ENCODE peak calls at places on chromosomes 6 and 20, in ten cellular contexts. One of them, this sample, is unnamed.

GRCh38 chr20:23047001-23047737 is 2.3 kb downstream of the THBD start:
- DNase-seq in nephron progenitor cell: no peak
- DNase-seq in HS-27A: no peak
- DNase-seq in heart left ventricle: no peak
- DNase-seq in fibroblast of gingiva: no peak
- DNase-seq in activated T-helper 1 cell treated with Interleukin-2 at 50 U/mL for 16 hours: no peak
- DNase-seq in adrenal gland: no peak
- DNase-seq in ACHN: no peak
- DNase-seq in activated CD4-positive, alpha-beta T cell treated with anti-CD3 and anti-CD28 coated beads, Interleukin-2, amount 50 U/mL, for 24 hours: no peak
- DNase-seq in retina: no peak
- DNase-seq in this sample: no peak

GRCh38 chr6:46352541-46353267 is 138.5 kb downstream of the RCAN2 start:
- DNase-seq in nephron progenitor cell: no peak
- DNase-seq in HS-27A: no peak
- DNase-seq in heart left ventricle: peak; percentile 33
- DNase-seq in fibroblast of gingiva: no peak
- DNase-seq in activated T-helper 1 cell treated with Interleukin-2 at 50 U/mL for 16 hours: no peak
- DNase-seq in adrenal gland: no peak
- DNase-seq in ACHN: no peak
- DNase-seq in activated CD4-positive, alpha-beta T cell treated with anti-CD3 and anti-CD28 coated beads, Interleukin-2, amount 50 U/mL, for 24 hours: no peak
- DNase-seq in retina: no peak
- DNase-seq in this sample: no peak

GRCh38 chr20:34222208-34222607 is 19.0 kb upstream of the ASIP start:
- DNase-seq in nephron progenitor cell: no peak
- DNase-seq in HS-27A: peak; percentile 33
- DNase-seq in heart left ventricle: no peak
- DNase-seq in fibroblast of gingiva: peak; percentile 94
- DNase-seq in activated T-helper 1 cell treated with Interleukin-2 at 50 U/mL for 16 hours: no peak
- DNase-seq in adrenal gland: no peak
- DNase-seq in ACHN: no peak
- DNase-seq in activated CD4-positive, alpha-beta T cell treated with anti-CD3 and anti-CD28 coated beads, Interleukin-2, amount 50 U/mL, for 24 hours: no peak
- DNase-seq in retina: no peak
- DNase-seq in this sample: no peak

GRCh38 chr6:109662192-109662591 is 28.8 kb downstream of the AK9 start:
- DNase-seq in nephron progenitor cell: no peak
- DNase-seq in HS-27A: no peak
- DNase-seq in heart left ventricle: no peak
- DNase-seq in fibroblast of gingiva: no peak
- DNase-seq in activated T-helper 1 cell treated with Interleukin-2 at 50 U/mL for 16 hours: no peak
- DNase-seq in adrenal gland: no peak
- DNase-seq in ACHN: no peak
- DNase-seq in activated CD4-positive, alpha-beta T cell treated with anti-CD3 and anti-CD28 coated beads, Interleukin-2, amount 50 U/mL, for 24 hours: no peak
- DNase-seq in retina: no peak
- DNase-seq in this sample: no peak

GRCh38 chr6:13794184-13794583 is 20.2 kb downstream of the MCUR1 start:
- DNase-seq in nephron progenitor cell: no peak
- DNase-seq in HS-27A: peak; percentile 69
- DNase-seq in heart left ventricle: no peak
- DNase-seq in fibroblast of gingiva: peak; percentile 85
- DNase-seq in activated T-helper 1 cell treated with Interleukin-2 at 50 U/mL for 16 hours: no peak
- DNase-seq in adrenal gland: no peak
- DNase-seq in ACHN: peak; percentile 56
- DNase-seq in activated CD4-positive, alpha-beta T cell treated with anti-CD3 and anti-CD28 coated beads, Interleukin-2, amount 50 U/mL, for 24 hours: no peak
- DNase-seq in retina: no peak
- DNase-seq in this sample: no peak

GRCh38 chr6:3695065-3695830 is 56.3 kb downstream of the PXDC1 start:
- DNase-seq in nephron progenitor cell: no peak
- DNase-seq in HS-27A: no peak
- DNase-seq in heart left ventricle: no peak
- DNase-seq in fibroblast of gingiva: no peak
- DNase-seq in activated T-helper 1 cell treated with Interleukin-2 at 50 U/mL for 16 hours: no peak
- DNase-seq in adrenal gland: no peak
- DNase-seq in ACHN: no peak
- DNase-seq in activated CD4-positive, alpha-beta T cell treated with anti-CD3 and anti-CD28 coated beads, Interleukin-2, amount 50 U/mL, for 24 hours: no peak
- DNase-seq in retina: no peak
- DNase-seq in this sample: no peak

GRCh38 chr20:21507275-21508229 is 6.3 kb downstream of the NKX2-2 start:
- DNase-seq in nephron progenitor cell: no peak
- DNase-seq in HS-27A: no peak
- DNase-seq in heart left ventricle: no peak
- DNase-seq in fibroblast of gingiva: no peak
- DNase-seq in activated T-helper 1 cell treated with Interleukin-2 at 50 U/mL for 16 hours: no peak
- DNase-seq in adrenal gland: no peak
- DNase-seq in ACHN: no peak
- DNase-seq in activated CD4-positive, alpha-beta T cell treated with anti-CD3 and anti-CD28 coated beads, Interleukin-2, amount 50 U/mL, for 24 hours: no peak
- DNase-seq in retina: peak; percentile 37
- DNase-seq in this sample: no peak

GRCh38 chr6:52575490-52575868 is 1.4 kb downstream of the TRAM2 start:
- DNase-seq in nephron progenitor cell: no peak
- DNase-seq in HS-27A: no peak
- DNase-seq in heart left ventricle: no peak
- DNase-seq in fibroblast of gingiva: no peak
- DNase-seq in activated T-helper 1 cell treated with Interleukin-2 at 50 U/mL for 16 hours: no peak
- DNase-seq in adrenal gland: no peak
- DNase-seq in ACHN: no peak
- DNase-seq in activated CD4-positive, alpha-beta T cell treated with anti-CD3 and anti-CD28 coated beads, Interleukin-2, amount 50 U/mL, for 24 hours: no peak
- DNase-seq in retina: no peak
- DNase-seq in this sample: no peak

GRCh38 chr20:61966492-61967244 is 99.0 kb downstream of the TAF4 start:
- DNase-seq in nephron progenitor cell: no peak
- DNase-seq in HS-27A: no peak
- DNase-seq in heart left ventricle: no peak
- DNase-seq in fibroblast of gingiva: no peak
- DNase-seq in activated T-helper 1 cell treated with Interleukin-2 at 50 U/mL for 16 hours: no peak
- DNase-seq in adrenal gland: peak; percentile 52
- DNase-seq in ACHN: no peak
- DNase-seq in activated CD4-positive, alpha-beta T cell treated with anti-CD3 and anti-CD28 coated beads, Interleukin-2, amount 50 U/mL, for 24 hours: no peak
- DNase-seq in retina: no peak
- DNase-seq in this sample: no peak

GRCh38 chr6:68502946-68503345 is 132.1 kb upstream of the ADGRB3 start:
- DNase-seq in nephron progenitor cell: no peak
- DNase-seq in HS-27A: no peak
- DNase-seq in heart left ventricle: no peak
- DNase-seq in fibroblast of gingiva: no peak
- DNase-seq in activated T-helper 1 cell treated with Interleukin-2 at 50 U/mL for 16 hours: no peak
- DNase-seq in adrenal gland: no peak
- DNase-seq in ACHN: no peak
- DNase-seq in activated CD4-positive, alpha-beta T cell treated with anti-CD3 and anti-CD28 coated beads, Interleukin-2, amount 50 U/mL, for 24 hours: no peak
- DNase-seq in retina: no peak
- DNase-seq in this sample: no peak

GRCh38 chr20:5719861-5720401 is 30.3 kb upstream of the SHLD1 start:
- DNase-seq in nephron progenitor cell: no peak
- DNase-seq in HS-27A: no peak
- DNase-seq in heart left ventricle: no peak
- DNase-seq in fibroblast of gingiva: no peak
- DNase-seq in activated T-helper 1 cell treated with Interleukin-2 at 50 U/mL for 16 hours: no peak
- DNase-seq in adrenal gland: peak; percentile 35
- DNase-seq in ACHN: no peak
- DNase-seq in activated CD4-positive, alpha-beta T cell treated with anti-CD3 and anti-CD28 coated beads, Interleukin-2, amount 50 U/mL, for 24 hours: no peak
- DNase-seq in retina: no peak
- DNase-seq in this sample: no peak

GRCh38 chr6:123777554-123777953 is 26.1 kb upstream of the NKAIN2 start:
- DNase-seq in nephron progenitor cell: no peak
- DNase-seq in HS-27A: no peak
- DNase-seq in heart left ventricle: no peak
- DNase-seq in fibroblast of gingiva: no peak
- DNase-seq in activated T-helper 1 cell treated with Interleukin-2 at 50 U/mL for 16 hours: no peak
- DNase-seq in adrenal gland: no peak
- DNase-seq in ACHN: peak; percentile 2
- DNase-seq in activated CD4-positive, alpha-beta T cell treated with anti-CD3 and anti-CD28 coated beads, Interleukin-2, amount 50 U/mL, for 24 hours: no peak
- DNase-seq in retina: no peak
- DNase-seq in this sample: no peak